ENCODE peak calls at places on chromosome 19, in six cellular contexts. V is CD8-positive, alpha-beta T cell; U is pancreas; Y is A549; N is Peyer's patch; D is astrocyte of the spinal cord. G is an unnamed sample.

GRCh38 chr19:7506385-7507328 is 9.2 kb upstream of the ZNF358 start:
- DNase-seq in V (no peak), U (peak), Y (peak), N (peak), D (peak), G (peak)

GRCh38 chr19:35716985-35717664 is 678 bp upstream of the KMT2B start:
- DNase-seq in V (peak), U (peak), Y (peak), N (peak), D (peak), G (peak)

GRCh38 chr19:11141937-11142527 is 13.6 kb downstream of the SPC24 start:
- DNase-seq in V (no peak), U (no peak), Y (no peak), N (no peak), D (no peak), G (no peak)

GRCh38 chr19:37695144-37695899 is 24.2 kb downstream of the ZNF607 start:
- DNase-seq in V (no peak), U (no peak), Y (no peak), N (no peak), D (no peak), G (no peak)

GRCh38 chr19:45099465-45100201 is 6.7 kb downstream of the PPP1R37 start:
- DNase-seq in V (no peak), U (no peak), Y (no peak), N (peak), D (no peak), G (peak)

GRCh38 chr19:5460748-5461147 is 5.5 kb downstream of the ZNRF4 start:
- DNase-seq in V (no peak), U (no peak), Y (no peak), N (no peak), D (no peak), G (no peak)

GRCh38 chr19:7673995-7674667 is 2.8 kb upstream of the MCEMP1 start:
- DNase-seq in V (no peak), U (no peak), Y (peak), N (peak), D (peak), G (peak)

GRCh38 chr19:5343848-5344247 is 3.2 kb upstream of the PTPRS start:
- DNase-seq in V (no peak), U (no peak), Y (no peak), N (no peak), D (peak), G (peak)

GRCh38 chr19:16447015-16447384 is 24.8 kb downstream of the EPS15L1 start:
- DNase-seq in V (no peak), U (no peak), Y (no peak), N (peak), D (peak), G (peak)

GRCh38 chr19:30390356-30390988 is 18.3 kb downstream of the ZNF536 start:
- DNase-seq in V (no peak), U (no peak), Y (no peak), N (no peak), D (no peak), G (no peak)

GRCh38 chr19:21568816-21569496 is 63.6 kb downstream of the ZNF429 start:
- DNase-seq in V (peak), U (peak), Y (no peak), N (peak), D (peak), G (peak)

GRCh38 chr19:40380199-40381037 is 9.6 kb downstream of the HIPK4 start:
- DNase-seq in V (no peak), U (no peak), Y (no peak), N (no peak), D (no peak), G (no peak)

GRCh38 chr19:55858401-55858800 is 22.1 kb downstream of the NLRP4 start:
- DNase-seq in V (no peak), U (no peak), Y (no peak), N (no peak), D (no peak), G (no peak)

GRCh38 chr19:38039966-38040365 is 133.0 kb downstream of the SIPA1L3 start:
- DNase-seq in V (no peak), U (no peak), Y (peak), N (no peak), D (peak), G (peak)

GRCh38 chr19:38213911-38214625 is 10.0 kb downstream of the DPF1 start:
- DNase-seq in V (peak), U (no peak), Y (no peak), N (no peak), D (peak), G (peak)

GRCh38 chr19:41324921-41325639 is 15.1 kb downstream of the CCDC97 start:
- DNase-seq in V (no peak), U (peak), Y (peak), N (peak), D (peak), G (peak)

GRCh38 chr19:38032951-38033350 is 125.9 kb downstream of the SIPA1L3 start:
- DNase-seq in V (no peak), U (no peak), Y (no peak), N (no peak), D (peak), G (no peak)

GRCh38 chr19:29467824-29468401 is 57.9 kb upstream of the VSTM2B start:
- DNase-seq in V (no peak), U (no peak), Y (peak), N (no peak), D (no peak), G (peak)

GRCh38 chr19:16139752-16140151 is 3.7 kb upstream of the HSH2D start:
- DNase-seq in V (no peak), U (no peak), Y (no peak), N (peak), D (no peak), G (no peak)

GRCh38 chr19:4622695-4623421 is 16.5 kb upstream of the TNFAIP8L1 start:
- DNase-seq in V (no peak), U (no peak), Y (no peak), N (no peak), D (no peak), G (no peak)

GRCh38 chr19:38713227-38713649 is 31.0 kb downstream of the CAPN12 start:
- DNase-seq in V (no peak), U (no peak), Y (no peak), N (no peak), D (no peak), G (no peak)

GRCh38 chr19:588758-589692 is 656 bp upstream of the HCN2 start:
- DNase-seq in V (no peak), U (no peak), Y (no peak), N (no peak), D (no peak), G (no peak)

GRCh38 chr19:24054044-24054935 is 32.7 kb upstream of the ZNF254 start:
- DNase-seq in V (no peak), U (no peak), Y (peak), N (peak), D (peak), G (peak)

GRCh38 chr19:11754663-11755062 is 12.1 kb upstream of the ZNF441 start:
- DNase-seq in V (no peak), U (no peak), Y (no peak), N (no peak), D (no peak), G (peak)

GRCh38 chr19:29873024-29873800 is 61.4 kb downstream of the CCNE1 start:
- DNase-seq in V (peak), U (peak), Y (peak), N (peak), D (no peak), G (peak)

GRCh38 chr19:5349041-5349440 is 8.4 kb upstream of the PTPRS start:
- DNase-seq in V (no peak), U (no peak), Y (no peak), N (no peak), D (no peak), G (no peak)

GRCh38 chr19:48417436-48417835 is 24.0 kb downstream of the GRIN2D start:
- DNase-seq in V (no peak), U (no peak), Y (no peak), N (no peak), D (no peak), G (no peak)

GRCh38 chr19:16274466-16274865 is 50.2 kb upstream of the KLF2 start:
- DNase-seq in V (no peak), U (no peak), Y (no peak), N (no peak), D (no peak), G (no peak)

GRCh38 chr19:46469541-46470185 is 1.7 kb downstream of the PNMA8A start:
- DNase-seq in V (no peak), U (no peak), Y (no peak), N (no peak), D (no peak), G (no peak)

GRCh38 chr19:661427-662196 is 1.4 kb downstream of the RNF126 start:
- DNase-seq in V (peak), U (peak), Y (no peak), N (peak), D (no peak), G (peak)

GRCh38 chr19:56566904-56567273 is 379 bp upstream of the ZNF470 start:
- DNase-seq in V (peak), U (peak), Y (peak), N (peak), D (no peak), G (peak)

GRCh38 chr19:54325194-54325621 is 12.2 kb upstream of the LILRA5 start:
- DNase-seq in V (peak), U (no peak), Y (peak), N (peak), D (peak), G (peak)

GRCh38 chr19:55028757-55029156 is 9.3 kb downstream of the GP6 start:
- DNase-seq in V (no peak), U (no peak), Y (no peak), N (no peak), D (no peak), G (no peak)

DNA sequence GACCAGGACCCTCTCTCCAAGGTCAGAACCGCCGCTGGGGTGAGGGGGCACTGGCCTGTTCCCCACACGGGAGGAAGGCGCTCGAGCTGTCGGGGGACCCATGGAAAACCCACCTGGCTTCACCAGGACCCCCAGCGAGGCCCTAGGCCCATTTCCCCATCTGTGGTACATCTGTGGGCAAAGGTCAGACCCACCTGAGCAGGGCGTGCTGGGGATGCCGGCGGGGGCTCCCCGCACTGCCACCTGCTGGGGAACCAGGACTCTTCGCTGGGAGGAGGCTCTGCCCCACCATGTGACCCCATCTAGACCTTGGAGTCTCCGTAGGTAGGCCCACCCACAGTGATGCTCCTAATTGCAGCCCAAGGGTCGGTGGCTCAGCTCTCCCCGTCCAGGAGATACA is 511 bp downstream of the WDR88 start:
- DNase-seq in V (no peak), U (no peak), Y (peak), N (no peak), D (no peak), G (no peak)
- TF ChIP-seq CTCF in V (no peak), U (no peak), Y (peak), N (no peak), D (peak), G (peak)

DNA sequence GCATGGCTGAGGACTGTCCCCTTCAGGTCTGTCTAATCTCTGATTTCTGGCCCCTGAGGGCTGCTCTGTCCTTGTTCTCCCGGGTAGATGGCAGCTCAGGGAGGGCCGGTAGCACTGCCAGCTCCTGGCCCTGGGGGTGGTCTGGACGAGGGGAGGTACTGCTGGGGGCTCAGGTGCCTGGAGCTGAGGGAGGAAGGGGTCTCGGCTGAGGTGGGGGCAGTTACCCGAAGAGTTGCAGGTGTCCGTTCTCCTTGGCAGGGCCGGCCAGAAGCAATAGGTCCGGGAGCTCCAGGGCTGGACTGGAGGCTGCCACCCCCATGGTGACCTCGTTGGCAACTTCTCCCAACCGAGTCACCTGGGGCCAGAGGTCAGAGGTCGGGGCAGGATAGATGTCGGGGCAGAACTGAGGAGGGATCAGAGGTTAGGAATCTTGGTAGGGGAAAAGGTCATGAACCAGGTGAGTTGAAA is 1.2 kb upstream of the EMC10 start:
- DNase-seq in V (no peak), U (peak), Y (no peak), N (no peak), D (no peak), G (no peak)
- H3K4me3 ChIP-seq in V (no peak), U (no peak), Y (no peak), N (no peak), D (no peak), G (no peak)

GRCh38 chr19:19316082-19316481 is 4.2 kb downstream of the SUGP1 start:
- DNase-seq in V (no peak), U (no peak), Y (no peak), N (no peak), D (no peak), G (no peak)

GRCh38 chr19:19324059-19324755 is 3.6 kb downstream of the MAU2 start:
- DNase-seq in V (no peak), U (no peak), Y (no peak), N (no peak), D (no peak), G (no peak)

GRCh38 chr19:19321143-19321577 is 531 bp downstream of the MAU2 start:
- DNase-seq in V (no peak), U (no peak), Y (peak), N (no peak), D (no peak), G (no peak)

GRCh38 chr19:19319725-19320361 is 466 bp downstream of the SUGP1 start:
- DNase-seq in V (no peak), U (no peak), Y (no peak), N (no peak), D (no peak), G (no peak)

DNA sequence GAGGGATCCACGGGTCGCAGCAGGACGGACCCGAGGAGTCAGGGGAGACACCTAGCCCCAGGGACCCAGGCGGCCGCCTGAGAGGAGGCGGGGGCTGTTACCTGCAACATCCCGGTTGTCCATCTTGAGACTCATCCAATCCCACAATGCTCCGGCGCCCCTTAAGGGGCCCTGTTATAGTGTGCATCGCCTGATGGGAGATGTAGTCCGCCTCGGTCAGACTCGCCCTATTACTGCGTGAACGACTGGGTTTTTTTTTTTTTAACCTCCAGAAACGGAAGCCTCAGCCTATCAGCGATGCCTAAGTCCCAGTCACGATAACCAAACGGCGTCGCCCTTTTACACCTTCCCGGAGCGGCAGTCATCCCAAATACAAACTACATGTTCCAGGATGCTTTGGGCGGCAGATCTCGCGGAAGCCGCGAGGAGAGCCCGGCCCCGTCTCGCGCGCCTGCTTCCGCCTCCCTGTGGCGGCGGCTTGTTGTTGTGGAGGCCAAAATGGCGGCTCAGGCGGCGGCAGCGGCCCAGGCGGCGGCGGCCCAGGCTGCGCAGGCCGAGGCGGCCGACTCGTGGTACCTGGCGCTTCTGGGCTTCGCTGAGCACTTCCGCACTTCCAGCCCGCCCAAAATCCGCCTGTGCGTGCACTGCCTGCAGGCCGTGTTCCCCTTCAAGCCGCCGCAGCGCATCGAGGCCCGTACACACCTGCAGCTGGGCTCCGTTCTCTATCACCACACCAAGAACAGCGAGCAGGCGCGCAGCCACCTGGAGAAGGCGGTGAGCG is at the start of the genes MAU2 and SUGP1:
- DNase-seq in V (peak), U (peak), Y (peak), N (peak), D (peak), G (peak)
- TF ChIP-seq CTCF in V (no peak), U (peak), Y (no peak), N (peak), D (no peak), G (peak)

GRCh38 chr19:1860821-1861598 is 2.4 kb downstream of the KLF16 start:
- DNase-seq in V (no peak), U (no peak), Y (no peak), N (no peak), D (no peak), G (no peak)
- H3K4me3 ChIP-seq in V (peak), U (no peak), Y (peak), N (peak), D (peak), G (peak)

DNA sequence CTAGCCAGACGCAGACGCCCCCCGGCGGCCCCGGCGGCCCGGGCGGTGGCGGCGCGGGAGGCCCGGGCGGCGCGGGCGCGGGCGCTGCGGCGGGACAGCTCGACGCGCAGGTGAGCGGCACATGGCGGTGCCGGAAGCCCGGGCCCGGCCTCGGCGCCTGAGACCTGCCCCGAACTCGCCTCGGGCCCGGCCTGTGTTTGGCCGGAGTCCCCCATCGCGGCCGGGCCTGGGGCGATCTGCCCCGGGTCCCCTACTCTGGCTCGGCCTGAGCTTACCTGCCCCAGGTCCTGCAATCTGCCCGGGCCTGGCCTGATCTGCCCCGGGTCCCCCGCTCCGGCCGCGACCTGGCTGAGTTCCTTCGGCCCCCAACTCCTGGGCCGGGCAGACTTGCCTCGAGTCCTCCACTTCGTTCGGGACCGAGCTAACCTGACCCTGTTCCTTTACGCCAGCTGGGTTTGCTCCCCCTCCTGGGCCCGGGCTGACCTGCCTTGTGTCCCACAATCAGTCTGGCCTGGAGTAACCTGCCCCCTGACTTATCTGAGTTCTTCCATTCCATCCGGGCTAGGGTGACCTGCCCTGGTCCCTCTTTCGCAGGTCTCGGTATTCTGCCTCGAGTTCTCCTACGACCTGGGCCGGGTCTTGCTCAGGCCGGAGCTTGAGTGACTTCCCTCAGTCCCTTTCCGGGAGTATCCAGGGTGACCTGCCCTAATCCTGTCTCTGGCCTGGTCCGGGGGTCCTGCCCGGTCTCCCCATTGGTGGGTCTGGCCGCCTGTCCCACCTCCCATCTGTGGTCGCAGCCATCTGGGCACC is 777 bp downstream of the UPF1 start:
- DNase-seq in V (no peak), U (no peak), Y (peak), N (no peak), D (no peak), G (peak)
- TF ChIP-seq CTCF in V (no peak), U (no peak), Y (no peak), N (no peak), D (peak), G (peak)

GRCh38 chr19:3178377-3178972 is at the start of gene S1PR4:
- DNase-seq in V (peak), U (no peak), Y (no peak), N (peak), D (no peak), G (no peak)

GRCh38 chr19:3179739-3180293 is 1.2 kb downstream of the S1PR4 start:
- DNase-seq in V (no peak), U (no peak), Y (no peak), N (no peak), D (no peak), G (no peak)

GRCh38 chr19:3178973-3179738 is 587 bp downstream of the S1PR4 start:
- DNase-seq in V (no peak), U (no peak), Y (no peak), N (peak), D (no peak), G (no peak)

GRCh38 chr19:3175761-3176714 is 2.5 kb upstream of the S1PR4 start:
- DNase-seq in V (no peak), U (no peak), Y (no peak), N (peak), D (peak), G (peak)

GRCh38 chr19:3176715-3177501 is 1.7 kb upstream of the S1PR4 start:
- DNase-seq in V (peak), U (no peak), Y (peak), N (peak), D (peak), G (peak)
- H3K4me3 ChIP-seq in V (peak), U (no peak), Y (no peak), N (no peak), D (no peak), G (no peak)

GRCh38 chr19:13089139-13089856 is 13.4 kb downstream of the LYL1 start:
- DNase-seq in V (no peak), U (no peak), Y (peak), N (no peak), D (no peak), G (no peak)
- TF ChIP-seq CTCF in V (peak), U (no peak), Y (no peak), N (peak), D (peak), G (peak)

GRCh38 chr19:9308091-9308490 is 1.5 kb downstream of the ZNF699 start:
- DNase-seq in V (no peak), U (no peak), Y (no peak), N (no peak), D (no peak), G (no peak)
- H3K4me3 ChIP-seq in V (peak), U (no peak), Y (no peak), N (no peak), D (peak), G (peak)

GRCh38 chr19:33192010-33192409 is 2.1 kb upstream of the LRP3 start:
- DNase-seq in V (no peak), U (peak), Y (no peak), N (no peak), D (no peak), G (no peak)
- TF ChIP-seq CTCF in V (no peak), U (no peak), Y (peak), N (no peak), D (peak), G (no peak)

G was measured in epithelial cell of esophagus.